ENCODE peak calls at places on chromosomes 12 and 14, in seven cellular contexts. One of them, this sample, is unnamed.

GRCh38 chr14:106459971-106460730 is 933.8 kb downstream of the TMEM121 start:
- DNase-seq in RCC 7860: no peak
- DNase-seq in GM23338: peak
- DNase-seq in activated CD4-positive, alpha-beta T cell treated with anti-CD3 and anti-CD28 coated beads for 48 hours: peak
- DNase-seq in cardiac fibroblast: no peak
- DNase-seq in D341Med: peak
- DNase-seq in NCI-H2107: no peak
- DNase-seq in this sample: no peak

GRCh38 chr14:103227076-103227475 is 103.8 kb downstream of the TNFAIP2 start:
- DNase-seq in RCC 7860: no peak
- DNase-seq in GM23338: no peak
- DNase-seq in activated CD4-positive, alpha-beta T cell treated with anti-CD3 and anti-CD28 coated beads for 48 hours: no peak
- DNase-seq in cardiac fibroblast: no peak
- DNase-seq in D341Med: no peak
- DNase-seq in NCI-H2107: no peak
- DNase-seq in this sample: no peak

GRCh38 chr12:4147051-4147481 is 126.5 kb upstream of the CCND2 start:
- DNase-seq in RCC 7860: no peak
- DNase-seq in GM23338: no peak
- DNase-seq in activated CD4-positive, alpha-beta T cell treated with anti-CD3 and anti-CD28 coated beads for 48 hours: no peak
- DNase-seq in cardiac fibroblast: no peak
- DNase-seq in D341Med: no peak
- DNase-seq in NCI-H2107: no peak
- DNase-seq in this sample: no peak

GRCh38 chr12:48556631-48557030 is 13.2 kb downstream of the LALBA start:
- DNase-seq in RCC 7860: no peak
- DNase-seq in GM23338: peak
- DNase-seq in activated CD4-positive, alpha-beta T cell treated with anti-CD3 and anti-CD28 coated beads for 48 hours: no peak
- DNase-seq in cardiac fibroblast: no peak
- DNase-seq in D341Med: no peak
- DNase-seq in NCI-H2107: no peak
- DNase-seq in this sample: no peak

GRCh38 chr14:50741571-50741970 is 73.5 kb upstream of the SAV1 start:
- DNase-seq in RCC 7860: no peak
- DNase-seq in GM23338: no peak
- DNase-seq in activated CD4-positive, alpha-beta T cell treated with anti-CD3 and anti-CD28 coated beads for 48 hours: no peak
- DNase-seq in cardiac fibroblast: peak
- DNase-seq in D341Med: no peak
- DNase-seq in NCI-H2107: peak
- DNase-seq in this sample: no peak

GRCh38 chr12:112836736-112837628 is 45.4 kb downstream of the RPH3A start:
- DNase-seq in RCC 7860: no peak
- DNase-seq in GM23338: no peak
- DNase-seq in activated CD4-positive, alpha-beta T cell treated with anti-CD3 and anti-CD28 coated beads for 48 hours: no peak
- DNase-seq in cardiac fibroblast: peak
- DNase-seq in D341Med: no peak
- DNase-seq in NCI-H2107: no peak
- DNase-seq in this sample: no peak

GRCh38 chr12:19181666-19182426 is 52.3 kb downstream of the PLEKHA5 start:
- DNase-seq in RCC 7860: no peak
- DNase-seq in GM23338: no peak
- DNase-seq in activated CD4-positive, alpha-beta T cell treated with anti-CD3 and anti-CD28 coated beads for 48 hours: no peak
- DNase-seq in cardiac fibroblast: peak
- DNase-seq in D341Med: no peak
- DNase-seq in NCI-H2107: no peak
- DNase-seq in this sample: no peak

GRCh38 chr12:98352218-98352811 is 163.1 kb upstream of the TMPO start:
- DNase-seq in RCC 7860: peak
- DNase-seq in GM23338: no peak
- DNase-seq in activated CD4-positive, alpha-beta T cell treated with anti-CD3 and anti-CD28 coated beads for 48 hours: no peak
- DNase-seq in cardiac fibroblast: peak
- DNase-seq in D341Med: no peak
- DNase-seq in NCI-H2107: no peak
- DNase-seq in this sample: peak

GRCh38 chr14:99348816-99349609 is 77.0 kb upstream of the BCL11B start:
- DNase-seq in RCC 7860: no peak
- DNase-seq in GM23338: no peak
- DNase-seq in activated CD4-positive, alpha-beta T cell treated with anti-CD3 and anti-CD28 coated beads for 48 hours: no peak
- DNase-seq in cardiac fibroblast: no peak
- DNase-seq in D341Med: peak
- DNase-seq in NCI-H2107: no peak
- DNase-seq in this sample: no peak